ENCODE peak calls at places on chromosomes 12 and 14, in four cellular contexts. B, V, J and H are unnamed samples.

GRCh38 chr12:87336814-87337336 is 692.3 kb downstream of the C12orf50 start:
- DNase-seq in B (no peak), V (no peak), J (no peak), H (no peak)

GRCh38 chr12:45988259-45988658 is 2.1 kb downstream of the SCAF11 start:
- DNase-seq in B (no peak), V (no peak), J (no peak), H (no peak)

GRCh38 chr12:26043139-26044006 is 81.5 kb downstream of the BHLHE41 start:
- DNase-seq in B (no peak), V (no peak), J (no peak), H (no peak)

GRCh38 chr12:62983594-62983993 is 48.6 kb upstream of the PPM1H start:
- DNase-seq in B (no peak), V (peak; percentile 57), J (no peak), H (no peak)

GRCh38 chr14:99807413-99808132 is 14.4 kb downstream of the EML1 start:
- DNase-seq in B (no peak), V (no peak), J (no peak), H (peak; percentile 50)

GRCh38 chr14:67674139-67674479 is 323 bp downstream of the VTI1B start:
- DNase-seq in B (no peak), V (peak; percentile 62), J (peak; percentile 73), H (peak; percentile 80)

GRCh38 chr12:93978553-93978952 is 169.8 kb upstream of the PLXNC1 start:
- DNase-seq in B (no peak), V (no peak), J (no peak), H (no peak)

GRCh38 chr14:50342211-50343080 is 30.3 kb downstream of the DMAC2L start:
- DNase-seq in B (no peak), V (peak; percentile 66), J (peak; percentile 86), H (peak; percentile 21)

GRCh38 chr14:67461341-67461985 is 27.1 kb downstream of the TMEM229B start:
- DNase-seq in B (no peak), V (no peak), J (no peak), H (no peak)

GRCh38 chr12:64610092-64610659 is at the start of gene RASSF3:
- DNase-seq in B (no peak), V (peak; percentile 44), J (peak; percentile 89), H (peak; percentile 71)

GRCh38 chr12:24226745-24227350 is 277.4 kb upstream of the SOX5 start:
- DNase-seq in B (no peak), V (peak; percentile 1), J (no peak), H (peak; percentile 22)

GRCh38 chr12:24227550-24227949 is 278.1 kb upstream of the SOX5 start:
- DNase-seq in B (no peak), V (no peak), J (no peak), H (no peak)

GRCh38 chr12:24222968-24223367 is 273.5 kb upstream of the SOX5 start:
- DNase-seq in B (no peak), V (no peak), J (no peak), H (no peak)

GRCh38 chr12:24228371-24228770 is 278.9 kb upstream of the SOX5 start:
- DNase-seq in B (no peak), V (no peak), J (no peak), H (no peak)

DNA sequence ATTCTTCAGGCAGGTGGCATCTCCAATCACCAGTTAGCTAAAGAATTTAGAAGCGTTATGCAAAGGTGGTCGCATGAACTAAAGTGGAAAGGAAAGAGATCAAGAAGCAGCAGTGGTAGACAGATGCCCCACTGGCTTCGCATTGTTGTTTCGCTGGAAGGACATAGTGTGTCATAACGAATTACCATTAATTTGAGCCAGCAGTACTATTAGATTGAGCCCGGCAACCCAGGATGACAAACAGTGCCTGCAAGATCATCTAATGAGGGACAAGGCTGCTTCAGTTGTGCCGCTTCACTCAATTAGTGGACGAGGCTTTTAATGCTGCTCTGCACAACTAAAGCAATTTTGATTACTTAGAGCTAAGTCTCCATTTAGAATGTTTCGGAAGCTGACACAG is 274.5 kb upstream of the SOX5 start:
- DNase-seq in B (no peak), V (no peak), J (no peak), H (no peak)
- TF ChIP-seq MYC in B (no peak), V (no peak), J (no peak), H (no peak)

GRCh38 chr12:12436831-12437345 is 80.0 kb downstream of the BORCS5 start:
- DNase-seq in B (no peak), V (no peak), J (no peak), H (no peak)
- TF ChIP-seq HDAC2 in B (no peak), V (no peak), J (no peak), H (no peak)

DNA sequence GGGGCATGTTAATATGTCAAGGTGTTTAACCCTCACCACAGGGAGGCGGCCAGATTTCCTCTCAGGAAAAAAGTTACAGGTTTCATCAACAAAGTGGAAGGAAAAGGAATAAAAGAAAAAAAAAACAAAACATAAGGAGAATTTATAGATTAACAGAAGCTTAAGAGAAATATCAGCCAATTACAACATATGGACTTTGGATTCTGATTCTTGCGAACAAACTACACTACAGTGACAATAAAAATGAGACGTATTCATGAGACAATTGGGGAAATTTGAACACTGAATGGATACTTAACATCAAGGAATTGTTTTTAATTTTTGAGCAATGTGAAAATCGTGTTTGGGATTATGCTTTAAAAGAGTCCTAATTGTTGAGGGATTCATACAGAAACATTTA is 60.4 kb downstream of the CALM1 start:
- DNase-seq in B (no peak), V (no peak), J (no peak), H (no peak)
- TF ChIP-seq CHD2 in B (no peak), V (no peak), J (no peak), H (no peak)

GRCh38 chr14:104576607-104577332 is 2.8 kb upstream of the C14orf180 start:
- DNase-seq in B (no peak), V (peak; percentile 25), J (no peak), H (peak; percentile 39)

GRCh38 chr14:104573930-104574329 is 5.6 kb upstream of the C14orf180 start:
- DNase-seq in B (no peak), V (no peak), J (no peak), H (no peak)

GRCh38 chr14:104574978-104575377 is 4.6 kb upstream of the C14orf180 start:
- DNase-seq in B (no peak), V (no peak), J (no peak), H (no peak)

GRCh38 chr14:104572668-104573067 is 6.9 kb upstream of the C14orf180 start:
- DNase-seq in B (no peak), V (no peak), J (no peak), H (no peak)

DNA sequence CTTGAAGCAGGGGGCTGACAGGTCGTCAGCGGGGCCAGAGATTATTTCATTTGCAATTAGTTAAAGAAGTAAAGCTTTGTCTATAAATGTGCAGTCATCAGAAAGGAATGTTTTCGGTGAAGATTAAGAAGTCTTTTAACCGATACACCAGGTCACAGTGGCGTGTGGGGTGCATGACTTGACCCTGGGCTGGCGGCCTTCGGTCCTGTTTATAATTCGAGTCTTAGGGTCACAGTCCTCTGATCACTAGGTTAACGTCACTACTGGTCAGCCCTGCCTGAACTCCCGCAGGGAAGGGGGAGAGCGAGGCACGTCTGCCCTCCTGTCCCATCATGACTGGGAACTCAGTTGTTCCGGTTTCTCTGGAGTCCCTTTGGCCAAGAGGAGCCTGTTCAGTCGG is 5.0 kb upstream of the C14orf180 start:
- DNase-seq in B (no peak), V (no peak), J (no peak), H (no peak)
- TF ChIP-seq MYC in B (no peak), V (no peak), J (no peak), H (no peak)

GRCh38 chr14:95500772-95501401 is 15.6 kb downstream of the SYNE3 start:
- DNase-seq in B (no peak), V (no peak), J (no peak), H (peak; percentile 31)
- TF ChIP-seq HDAC2 in B (no peak), V (no peak), J (no peak), H (no peak)

GRCh38 chr12:105783983-105784947 is 354.5 kb downstream of the NUAK1 start:
- DNase-seq in B (peak; percentile 34), V (no peak), J (no peak), H (no peak)
- TF ChIP-seq CHD2 in B (no peak), V (no peak), J (no peak), H (no peak)

GRCh38 chr12:68370667-68371066 is 38.5 kb upstream of the MDM1 start:
- DNase-seq in B (no peak), V (no peak), J (no peak), H (no peak)

GRCh38 chr12:68375701-68376469 is 43.7 kb upstream of the MDM1 start:
- DNase-seq in B (no peak), V (no peak), J (no peak), H (no peak)

GRCh38 chr12:68373836-68374314 is 41.7 kb upstream of the MDM1 start:
- DNase-seq in B (peak; percentile 68), V (no peak), J (no peak), H (no peak)

GRCh38 chr12:68376901-68377300 is 44.7 kb upstream of the MDM1 start:
- DNase-seq in B (no peak), V (no peak), J (no peak), H (no peak)

GRCh38 chr12:68374315-68374982 is 42.3 kb upstream of the MDM1 start:
- DNase-seq in B (peak; percentile 98), V (no peak), J (no peak), H (no peak)
- TF ChIP-seq MYC in B (no peak), V (no peak), J (no peak), H (no peak)

GRCh38 chr14:95143813-95144620 is 13.3 kb downstream of the DICER1 start:
- DNase-seq in B (no peak), V (no peak), J (no peak), H (no peak)
- TF ChIP-seq HDAC2 in B (no peak), V (no peak), J (no peak), H (no peak)

GRCh38 chr12:57552306-57552651 is 2.4 kb downstream of the KIF5A start:
- DNase-seq in B (no peak), V (no peak), J (peak; percentile 87), H (no peak)

GRCh38 chr12:57552692-57553321 is 3.0 kb downstream of the KIF5A start:
- DNase-seq in B (no peak), V (no peak), J (peak; percentile 74), H (no peak)

GRCh38 chr12:57553343-57554202 is 3.7 kb downstream of the KIF5A start:
- DNase-seq in B (no peak), V (no peak), J (peak; percentile 26), H (no peak)

GRCh38 chr12:57554453-57554852 is 4.6 kb downstream of the KIF5A start:
- DNase-seq in B (no peak), V (no peak), J (no peak), H (no peak)

GRCh38 chr12:57554897-57555296 is 5.1 kb downstream of the KIF5A start:
- DNase-seq in B (no peak), V (no peak), J (no peak), H (no peak)
- TF ChIP-seq CHD2 in B (no peak), V (no peak), J (no peak), H (no peak)